ENCODE peak calls at places on chromosomes 5 and 9, in nine cellular contexts. U, R, X, E, Y, B, F, G and K are unnamed samples.

GRCh38 chr5:117504245-117504644 is 929.6 kb upstream of the SEMA6A start:
- DNase-seq in U (no peak), R (no peak), X (no peak), E (no peak), Y (no peak), B (no peak), F (no peak), G (no peak), K (no peak)

GRCh38 chr5:117590944-117591343 is 1016.3 kb upstream of the SEMA6A start:
- DNase-seq in U (peak; percentile 15), R (peak; percentile 22), X (no peak), E (no peak), Y (peak; percentile 32), B (peak; percentile 16), F (peak; percentile 24), G (no peak), K (no peak)

GRCh38 chr9:127185931-127186781 is 63.7 kb upstream of the ANGPTL2 start:
- DNase-seq in U (no peak), R (no peak), X (no peak), E (peak; percentile 82), Y (no peak), B (no peak), F (peak; percentile 43), G (peak; percentile 90), K (peak; percentile 40)

GRCh38 chr9:121637441-121638222 is 13.8 kb upstream of the DAB2IP start:
- DNase-seq in U (no peak), R (no peak), X (no peak), E (peak; percentile 33), Y (no peak), B (peak; percentile 54), F (no peak), G (peak; percentile 75), K (no peak)

GRCh38 chr5:80225189-80225588 is 30.7 kb downstream of the SERINC5 start:
- DNase-seq in U (no peak), R (no peak), X (no peak), E (no peak), Y (no peak), B (no peak), F (no peak), G (no peak), K (no peak)

GRCh38 chr5:166509085-166509484 is 1782.4 kb upstream of the WWC1 start:
- DNase-seq in U (no peak), R (peak; percentile 20), X (peak; percentile 25), E (no peak), Y (peak; percentile 4), B (peak; percentile 13), F (peak; percentile 22), G (no peak), K (no peak)

GRCh38 chr5:79829260-79829659 is 139.6 kb downstream of the CMYA5 start:
- DNase-seq in U (no peak), R (peak; percentile 25), X (peak; percentile 43), E (no peak), Y (peak; percentile 14), B (peak; percentile 17), F (no peak), G (no peak), K (no peak)

GRCh38 chr9:115106642-115107041 is 11.3 kb downstream of the TNC start:
- DNase-seq in U (no peak), R (no peak), X (no peak), E (no peak), Y (no peak), B (peak; percentile 54), F (no peak), G (no peak), K (no peak)

GRCh38 chr5:90168399-90168798 is 241.2 kb downstream of the CETN3 start:
- DNase-seq in U (no peak), R (no peak), X (no peak), E (no peak), Y (no peak), B (no peak), F (no peak), G (no peak), K (no peak)

DNA sequence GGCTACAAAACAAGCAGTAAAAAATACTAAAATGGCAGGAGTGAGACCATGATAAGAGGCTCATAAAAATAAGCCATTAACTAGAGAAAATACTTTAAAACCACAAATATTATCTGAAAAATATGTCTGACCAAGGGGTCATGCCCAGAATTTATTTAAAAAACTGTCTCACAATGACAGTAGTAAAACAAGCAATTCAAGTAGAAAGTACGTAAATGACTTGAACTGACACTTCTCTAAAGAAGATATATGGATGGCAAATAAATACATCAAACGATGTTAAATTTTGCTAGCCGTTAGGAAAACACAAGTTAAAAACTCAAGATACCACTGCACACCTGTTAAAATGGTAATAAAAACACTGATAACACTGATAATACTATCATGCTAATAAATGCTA is 353.9 kb upstream of the GRAMD2B start:
- DNase-seq in U (no peak), R (no peak), X (no peak), E (no peak), Y (no peak), B (no peak), F (no peak), G (no peak), K (no peak)
- TF ChIP-seq CTCF in U (no peak), R (no peak), X (no peak), E (no peak), Y (no peak), B (no peak), F (no peak), G (no peak), K (no peak)

GRCh38 chr5:135493406-135494180 is 41.4 kb upstream of the TIFAB start:
- DNase-seq in U (no peak), R (peak; percentile 87), X (no peak), E (no peak), Y (no peak), B (peak; percentile 96), F (peak; percentile 69), G (no peak), K (no peak)
- TF ChIP-seq CTCF in U (no peak), R (no peak), X (no peak), E (no peak), Y (no peak), B (no peak), F (no peak), G (no peak), K (no peak)

GRCh38 chr9:29289365-29289764 is 1716.1 kb upstream of the C9orf72 start:
- DNase-seq in U (no peak), R (no peak), X (no peak), E (no peak), Y (no peak), B (no peak), F (no peak), G (no peak), K (no peak)

GRCh38 chr9:29285818-29286217 is 1712.5 kb upstream of the C9orf72 start:
- DNase-seq in U (no peak), R (peak; percentile 13), X (no peak), E (no peak), Y (no peak), B (peak; percentile 5), F (no peak), G (no peak), K (no peak)

DNA sequence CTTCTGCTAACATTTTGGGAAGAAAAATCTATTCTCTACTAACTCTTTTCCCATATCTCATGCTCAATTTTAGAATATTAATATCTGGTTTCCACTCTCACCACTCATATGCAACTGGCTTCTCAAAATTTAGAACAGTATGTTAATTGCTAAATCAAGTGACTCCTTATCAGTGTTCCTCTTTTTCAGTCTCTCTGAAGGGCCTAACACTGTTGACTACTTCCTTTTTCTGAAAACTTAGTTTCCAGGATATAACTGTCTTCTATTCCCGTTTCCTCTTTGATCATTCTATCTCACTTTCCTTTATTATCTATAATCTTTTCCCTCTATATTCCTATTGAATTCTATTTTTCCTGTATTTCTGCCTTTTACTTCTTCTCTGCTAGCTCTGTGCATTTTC is 1717.2 kb upstream of the C9orf72 start:
- DNase-seq in U (no peak), R (peak; percentile 51), X (no peak), E (no peak), Y (no peak), B (no peak), F (no peak), G (no peak), K (no peak)
- TF ChIP-seq CTCF in U (no peak), R (no peak), X (no peak), E (no peak), Y (no peak), B (no peak), F (no peak), G (no peak), K (no peak)

GRCh38 chr5:10421841-10422691 is 19.6 kb upstream of the ROPN1L start:
- DNase-seq in U (no peak), R (peak; percentile 92), X (no peak), E (no peak), Y (no peak), B (no peak), F (no peak), G (no peak), K (no peak)

GRCh38 chr5:10423009-10423408 is 18.7 kb upstream of the ROPN1L start:
- DNase-seq in U (no peak), R (peak; percentile 92), X (no peak), E (no peak), Y (no peak), B (no peak), F (no peak), G (no peak), K (no peak)

GRCh38 chr5:10427201-10427600 is 14.5 kb upstream of the ROPN1L start:
- DNase-seq in U (no peak), R (no peak), X (no peak), E (no peak), Y (no peak), B (no peak), F (no peak), G (no peak), K (no peak)

GRCh38 chr5:10420926-10421325 is 20.8 kb upstream of the ROPN1L start:
- DNase-seq in U (no peak), R (peak; percentile 15), X (no peak), E (no peak), Y (no peak), B (no peak), F (no peak), G (no peak), K (no peak)

DNA sequence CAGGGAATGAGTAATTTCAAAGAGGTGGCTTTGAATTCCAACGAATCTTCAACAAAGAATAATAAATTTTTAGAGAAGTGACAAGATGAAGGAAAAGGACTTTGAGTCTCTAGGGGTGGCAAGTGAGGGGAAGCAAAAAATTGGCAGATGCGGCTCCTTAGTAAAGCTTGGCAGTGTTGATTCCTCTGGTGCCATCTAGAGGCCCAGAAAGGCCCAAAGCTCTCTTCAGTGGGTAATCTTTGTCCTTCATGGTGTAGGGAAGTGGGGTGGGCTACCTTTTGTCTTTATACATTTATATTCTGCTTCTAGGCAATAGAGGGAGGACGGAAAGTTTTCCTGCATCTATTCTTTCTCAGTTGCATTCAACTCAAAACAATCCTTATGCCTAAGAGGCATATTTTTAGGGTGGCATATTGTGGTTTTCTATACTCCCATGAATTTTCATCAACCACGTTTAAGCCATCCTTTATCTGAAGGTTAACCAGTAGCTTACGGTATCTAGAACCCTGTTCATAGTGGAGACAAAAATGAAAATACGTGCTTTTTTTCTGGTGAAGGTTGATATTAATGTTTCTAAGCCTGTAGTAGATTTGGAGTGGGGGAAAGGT is 17.5 kb upstream of the ROPN1L start:
- DNase-seq in U (no peak), R (peak; percentile 79), X (peak; percentile 28), E (no peak), Y (peak; percentile 64), B (peak; percentile 22), F (peak; percentile 44), G (no peak), K (no peak)
- TF ChIP-seq CTCF in U (peak; percentile 40), R (peak; percentile 65), X (no peak), E (no peak), Y (peak; percentile 80), B (peak; percentile 58), F (peak; percentile 69), G (peak; percentile 44), K (no peak)